ENCODE peak calls at places on chromosomes 16 and 17, in four cellular contexts. K is HepG2, S is WTC11, L is SK-N-SH. F is an unnamed sample.

GRCh38 chr16:65312795-65313194 is 190.9 kb upstream of the CDH11 start:
- DNase-seq in K (no peak), S (no peak), L (no peak), F (no peak)

GRCh38 chr16:58563775-58564174 is 48.5 kb downstream of the SETD6 start:
- DNase-seq in K (no peak), S (no peak), L (no peak), F (no peak)

GRCh38 chr16:76796431-76796830 is 394.6 kb upstream of the MON1B start:
- DNase-seq in K (no peak), S (no peak), L (no peak), F (no peak)

GRCh38 chr17:48131216-48131824 is 23.8 kb downstream of the SNX11 start:
- DNase-seq in K (peak), S (peak), L (peak), F (peak)

GRCh38 chr16:86281435-86281834 is 228.9 kb upstream of the FOXF1 start:
- DNase-seq in K (no peak), S (no peak), L (no peak), F (no peak)

GRCh38 chr17:65712383-65713267 is 151.2 kb upstream of the AXIN2 start:
- DNase-seq in K (no peak), S (no peak), L (no peak), F (no peak)

GRCh38 chr16:31700530-31701388 is 172.8 kb upstream of the ZNF267 start:
- DNase-seq in K (peak), S (peak), L (peak), F (peak)

GRCh38 chr16:75304521-75305363 is 53.3 kb upstream of the BCAR1 start:
- DNase-seq in K (peak), S (no peak), L (no peak), F (peak)

GRCh38 chr17:40480501-40481003 is 20.9 kb downstream of the TNS4 start:
- DNase-seq in K (peak), S (no peak), L (no peak), F (no peak)

GRCh38 chr17:51118330-51119195 is 2.1 kb downstream of the SPAG9 start:
- DNase-seq in K (peak), S (no peak), L (peak), F (no peak)
- TF ChIP-seq FOXJ3 in K (no peak), S (no peak), L (no peak), F (no peak)

GRCh38 chr17:12342161-12342560 is 321.5 kb downstream of the MAP2K4 start:
- DNase-seq in K (no peak), S (no peak), L (no peak), F (no peak)
- TF ChIP-seq FOXJ3 in K (no peak), S (no peak), L (no peak), F (no peak)

DNA sequence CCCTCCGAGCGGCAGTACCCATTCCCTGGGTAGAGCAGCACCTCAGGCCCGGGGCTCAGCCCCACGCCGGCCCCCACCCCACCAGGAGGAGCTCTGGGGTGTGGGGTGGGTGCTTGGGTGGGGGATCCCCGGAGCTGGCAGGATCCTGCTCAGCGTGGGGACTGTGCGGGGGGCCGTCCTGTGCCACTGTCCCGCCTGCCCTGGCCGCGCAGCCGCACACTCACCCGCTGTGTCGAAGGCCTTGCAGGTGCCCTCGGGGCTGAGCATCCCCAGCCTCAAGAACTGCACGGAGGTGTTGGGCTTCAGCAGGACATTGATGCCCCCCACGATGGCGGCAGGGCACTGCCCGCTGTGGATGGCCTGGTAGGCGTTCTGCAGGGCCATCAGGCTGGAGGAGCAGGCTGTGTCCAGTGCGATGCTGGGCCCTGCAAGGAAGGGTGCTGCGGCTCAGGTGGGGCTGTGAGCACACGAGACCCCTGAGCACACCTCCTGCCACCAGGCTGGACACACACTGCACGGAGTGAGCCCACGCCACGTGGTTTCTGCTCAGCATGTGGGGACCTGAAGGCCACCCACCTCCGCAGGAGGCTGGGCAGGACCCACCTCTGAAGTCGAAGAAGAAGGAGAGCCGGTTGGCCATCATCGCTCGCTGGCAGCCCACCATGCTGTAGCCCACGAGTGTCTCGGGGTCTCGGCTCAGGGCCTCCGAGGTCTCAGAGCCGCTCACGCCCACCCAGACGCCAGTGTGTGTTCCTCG is 4.9 kb downstream of the FASN start:
- DNase-seq in K (no peak), S (peak), L (no peak), F (no peak)
- TF ChIP-seq FOXJ3 in K (no peak), S (no peak), L (no peak), F (no peak)

DNA sequence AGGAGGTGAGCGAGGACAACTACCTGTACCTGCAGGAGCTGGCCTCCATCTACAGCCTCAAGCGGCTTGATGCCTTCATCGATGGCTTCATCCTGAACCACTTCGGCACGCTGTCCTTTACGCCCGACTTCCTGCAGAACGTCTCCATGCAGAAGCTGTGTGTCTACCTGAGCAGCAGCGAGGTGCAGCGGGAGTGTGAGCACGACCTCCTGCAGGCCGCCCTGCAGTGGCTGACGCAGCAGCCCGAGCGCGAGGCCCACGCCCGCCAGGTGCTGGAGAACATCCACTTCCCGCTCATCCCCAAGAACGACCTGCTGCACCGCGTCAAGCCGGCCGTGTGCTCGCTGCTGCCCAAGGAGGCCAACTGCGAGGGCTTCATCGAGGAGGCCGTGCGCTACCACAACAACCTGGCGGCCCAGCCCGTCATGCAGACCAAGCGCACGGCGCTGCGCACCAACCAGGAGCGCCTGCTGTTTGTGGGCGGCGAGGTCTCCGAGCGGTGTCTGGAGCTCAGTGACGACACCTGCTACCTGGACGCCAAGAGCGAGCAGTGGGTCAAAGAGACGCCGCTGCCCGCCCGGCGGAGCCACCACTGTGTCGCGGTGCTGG is 9.0 kb downstream of the KLHL36 start:
- DNase-seq in K (no peak), S (no peak), L (no peak), F (no peak)
- TF ChIP-seq FOXJ3 in K (no peak), S (no peak), L (no peak), F (no peak)